ENCODE peak calls at places on chromosomes 13 and 19, in five cellular contexts. One of them, this sample, is unnamed.

GRCh38 chr13:81171065-81171647 is 830.2 kb upstream of the SPRY2 start:
- DNase-seq in GM04504: no peak
- DNase-seq in HFF-Myc: no peak
- DNase-seq in AG08396: peak
- DNase-seq in mesendoderm: peak
- DNase-seq in this sample: peak

GRCh38 chr13:72808917-72809500 is 27.1 kb downstream of the PIBF1 start:
- DNase-seq in AG08396: no peak
- DNase-seq in GM04504: no peak
- DNase-seq in HFF-Myc: no peak
- DNase-seq in mesendoderm: peak
- DNase-seq in this sample: no peak

GRCh38 chr19:11286312-11286974 is 9.5 kb upstream of the TSPAN16 start:
- DNase-seq in HFF-Myc: no peak
- DNase-seq in GM04504: no peak
- DNase-seq in AG08396: no peak
- DNase-seq in mesendoderm: no peak
- DNase-seq in this sample: no peak

GRCh38 chr13:113585828-113586355 is 1.3 kb downstream of the TFDP1 start:
- DNase-seq in HFF-Myc: no peak
- DNase-seq in mesendoderm: no peak
- DNase-seq in AG08396: no peak
- DNase-seq in GM04504: no peak
- DNase-seq in this sample: no peak

GRCh38 chr19:13176345-13176744 is 26.1 kb downstream of the IER2 start:
- DNase-seq in mesendoderm: no peak
- DNase-seq in HFF-Myc: no peak
- DNase-seq in AG08396: no peak
- DNase-seq in GM04504: no peak
- DNase-seq in this sample: no peak

GRCh38 chr19:32012886-32013635 is 332.3 kb upstream of the ZNF507 start:
- DNase-seq in HFF-Myc: no peak
- DNase-seq in AG08396: no peak
- DNase-seq in mesendoderm: peak
- DNase-seq in GM04504: no peak
- DNase-seq in this sample: no peak

GRCh38 chr19:6038634-6039405 is 60.9 kb upstream of the RANBP3 start:
- DNase-seq in GM04504: no peak
- DNase-seq in AG08396: no peak
- DNase-seq in HFF-Myc: no peak
- DNase-seq in mesendoderm: no peak
- DNase-seq in this sample: no peak

GRCh38 chr19:29704562-29705558 is 10.2 kb downstream of the C19orf12 start:
- DNase-seq in GM04504: no peak
- DNase-seq in mesendoderm: no peak
- DNase-seq in HFF-Myc: no peak
- DNase-seq in AG08396: no peak
- DNase-seq in this sample: no peak

GRCh38 chr13:107767119-107767518 is 448.2 kb downstream of the LIG4 start:
- DNase-seq in GM04504: no peak
- DNase-seq in HFF-Myc: no peak
- DNase-seq in mesendoderm: peak
- DNase-seq in AG08396: no peak
- DNase-seq in this sample: no peak